ENCODE peak calls at places on chromosomes 2 and 18, in four cellular contexts. N is GM12878, Q is HepG2, P is K562. V is an unnamed sample.

GRCh38 chr2:218284106-218284811 is 8.0 kb downstream of the TMBIM1 start:
- DNase-seq in N (no peak), Q (no peak), P (peak), V (no peak)

GRCh38 chr2:9002637-9003365 is 683 bp downstream of the MBOAT2 start:
- DNase-seq in N (no peak), Q (no peak), P (peak), V (peak)

GRCh38 chr2:41836944-41837343 is 210.9 kb upstream of the PKDCC start:
- DNase-seq in N (no peak), Q (no peak), P (peak), V (peak)

GRCh38 chr2:37436324-37436723 is 91.9 kb downstream of the QPCT start:
- DNase-seq in N (no peak), Q (no peak), P (no peak), V (no peak)

GRCh38 chr2:216565946-216566345 is 67.3 kb upstream of the IGFBP2 start:
- DNase-seq in N (no peak), Q (peak), P (no peak), V (no peak)

GRCh38 chr2:50333501-50334228 is 698.3 kb downstream of the NRXN1 start:
- DNase-seq in N (no peak), Q (no peak), P (no peak), V (no peak)

GRCh38 chr2:226131299-226131784 is 668.3 kb downstream of the IRS1 start:
- DNase-seq in N (no peak), Q (no peak), P (no peak), V (no peak)

GRCh38 chr2:2836343-2837070 is 505.4 kb upstream of the MYT1L start:
- DNase-seq in N (no peak), Q (no peak), P (no peak), V (no peak)

GRCh38 chr18:55206941-55207340 is 247.7 kb upstream of the CCDC68 start:
- DNase-seq in N (no peak), Q (no peak), P (no peak), V (no peak)

GRCh38 chr2:126681505-126681904 is 25.5 kb downstream of the GYPC start:
- DNase-seq in N (no peak), Q (no peak), P (no peak), V (no peak)

GRCh38 chr2:240622631-240623235 is 2.5 kb upstream of the GPR35 start:
- DNase-seq in N (no peak), Q (no peak), P (no peak), V (no peak)

GRCh38 chr2:46984034-46984433 is 68.4 kb upstream of the MCFD2 start:
- DNase-seq in N (no peak), Q (no peak), P (no peak), V (no peak)

GRCh38 chr2:183010112-183010511 is 28.1 kb downstream of the NCKAP1 start:
- DNase-seq in N (no peak), Q (no peak), P (peak), V (peak)

GRCh38 chr2:240584486-240585031 is 2.0 kb upstream of the CAPN10 start:
- DNase-seq in N (peak), Q (peak), P (peak), V (peak)

GRCh38 chr18:55136864-55137263 is 177.6 kb upstream of the CCDC68 start:
- DNase-seq in N (no peak), Q (no peak), P (no peak), V (no peak)

GRCh38 chr2:233387225-233387624 is 32.9 kb downstream of the DGKD start:
- DNase-seq in N (no peak), Q (no peak), P (no peak), V (no peak)

GRCh38 chr18:10995576-10995975 is 153.8 kb downstream of the PIEZO2 start:
- DNase-seq in N (no peak), Q (no peak), P (no peak), V (no peak)

GRCh38 chr18:12843420-12844346 is 40.4 kb downstream of the PTPN2 start:
- DNase-seq in N (no peak), Q (no peak), P (peak), V (peak)

GRCh38 chr2:100173907-100174525 is 31.6 kb upstream of the AFF3 start:
- DNase-seq in N (no peak), Q (no peak), P (no peak), V (no peak)

GRCh38 chr2:237259201-237259600 is 154.8 kb downstream of the COL6A3 start:
- DNase-seq in N (no peak), Q (no peak), P (no peak), V (no peak)

GRCh38 chr2:156322681-156323211 is 9.8 kb downstream of the NR4A2 start:
- DNase-seq in N (no peak), Q (no peak), P (no peak), V (peak)

GRCh38 chr2:216108310-216108966 is 710 bp upstream of the XRCC5 start:
- DNase-seq in N (no peak), Q (peak), P (peak), V (peak)

GRCh38 chr2:109663721-109664120 is 49.6 kb downstream of the SOWAHC start:
- DNase-seq in N (no peak), Q (peak), P (no peak), V (no peak)

GRCh38 chr2:158211516-158211915 is 109.8 kb downstream of the UPP2 start:
- DNase-seq in N (no peak), Q (no peak), P (no peak), V (no peak)

GRCh38 chr18:35289293-35290069 is 548 bp downstream of the ZSCAN30 start:
- DNase-seq in N (no peak), Q (peak), P (peak), V (peak)

GRCh38 chr2:124426630-124427029 is 401.5 kb downstream of the CNTNAP5 start:
- DNase-seq in N (no peak), Q (no peak), P (no peak), V (no peak)

GRCh38 chr2:45951025-45951737 is 299.7 kb downstream of the PRKCE start:
- DNase-seq in N (no peak), Q (no peak), P (no peak), V (no peak)

GRCh38 chr2:48715956-48716355 is 39.6 kb downstream of the LHCGR start:
- DNase-seq in N (no peak), Q (no peak), P (no peak), V (no peak)

GRCh38 chr2:52416340-52416739 is 1351.3 kb upstream of the CHAC2 start:
- DNase-seq in N (no peak), Q (no peak), P (no peak), V (peak)

GRCh38 chr2:33126973-33127372 is 180.2 kb downstream of the LTBP1 start:
- DNase-seq in N (no peak), Q (no peak), P (no peak), V (no peak)

GRCh38 chr2:33021542-33022259 is 74.9 kb downstream of the LTBP1 start:
- DNase-seq in N (no peak), Q (no peak), P (peak), V (peak)

GRCh38 chr2:194550702-194551101 is 1106.3 kb upstream of the SLC39A10 start:
- DNase-seq in N (no peak), Q (no peak), P (no peak), V (no peak)

GRCh38 chr2:207223051-207223450 is 57.3 kb upstream of the KLF7 start:
- DNase-seq in N (peak), Q (no peak), P (no peak), V (no peak)

GRCh38 chr18:55054591-55054990 is 95.3 kb upstream of the CCDC68 start:
- DNase-seq in N (no peak), Q (no peak), P (no peak), V (no peak)

GRCh38 chr2:240250985-240251847 is 110.8 kb upstream of the OTOS start:
- DNase-seq in N (no peak), Q (peak), P (peak), V (peak)

GRCh38 chr2:1674766-1675397 is 69.4 kb downstream of the PXDN start:
- DNase-seq in N (no peak), Q (no peak), P (no peak), V (no peak)

GRCh38 chr2:14828223-14828622 is 195.7 kb downstream of the LRATD1 start:
- DNase-seq in N (no peak), Q (no peak), P (no peak), V (no peak)

GRCh38 chr2:25358249-25358815 is 16.6 kb upstream of the DNMT3A start:
- DNase-seq in N (no peak), Q (no peak), P (no peak), V (no peak)
- TF ChIP-seq JUNB in N (no peak), Q (no peak), P (no peak), V (no peak)

DNA sequence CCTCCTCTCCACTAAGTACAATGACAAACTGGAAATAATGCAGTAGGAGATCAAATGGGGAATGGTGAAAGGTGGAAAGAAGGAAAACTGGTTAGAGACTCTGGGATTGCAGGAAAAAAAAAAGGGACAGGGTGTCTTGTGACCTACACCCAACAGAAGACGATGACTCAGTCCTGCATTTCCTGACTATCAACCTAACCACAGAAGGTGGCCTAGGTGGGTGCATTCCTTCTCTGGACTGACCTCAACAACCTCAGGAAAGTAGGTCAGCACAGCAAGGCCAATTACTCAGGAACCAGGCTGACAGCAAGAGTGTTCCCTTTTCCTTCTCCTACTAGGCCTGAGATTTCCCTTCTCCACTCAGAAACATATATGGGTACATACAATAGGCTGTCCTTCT is 1386.4 kb upstream of the ZEB2 start:
- DNase-seq in N (no peak), Q (peak), P (peak), V (peak)
- TF ChIP-seq CREB1 in N (no peak), Q (no peak), P (no peak), V (no peak)

GRCh38 chr18:57837917-57838548 is 34.9 kb upstream of the ATP8B1 start:
- DNase-seq in N (peak), Q (no peak), P (no peak), V (no peak)
- TF ChIP-seq JUNB in N (peak), Q (no peak), P (no peak), V (no peak)

DNA sequence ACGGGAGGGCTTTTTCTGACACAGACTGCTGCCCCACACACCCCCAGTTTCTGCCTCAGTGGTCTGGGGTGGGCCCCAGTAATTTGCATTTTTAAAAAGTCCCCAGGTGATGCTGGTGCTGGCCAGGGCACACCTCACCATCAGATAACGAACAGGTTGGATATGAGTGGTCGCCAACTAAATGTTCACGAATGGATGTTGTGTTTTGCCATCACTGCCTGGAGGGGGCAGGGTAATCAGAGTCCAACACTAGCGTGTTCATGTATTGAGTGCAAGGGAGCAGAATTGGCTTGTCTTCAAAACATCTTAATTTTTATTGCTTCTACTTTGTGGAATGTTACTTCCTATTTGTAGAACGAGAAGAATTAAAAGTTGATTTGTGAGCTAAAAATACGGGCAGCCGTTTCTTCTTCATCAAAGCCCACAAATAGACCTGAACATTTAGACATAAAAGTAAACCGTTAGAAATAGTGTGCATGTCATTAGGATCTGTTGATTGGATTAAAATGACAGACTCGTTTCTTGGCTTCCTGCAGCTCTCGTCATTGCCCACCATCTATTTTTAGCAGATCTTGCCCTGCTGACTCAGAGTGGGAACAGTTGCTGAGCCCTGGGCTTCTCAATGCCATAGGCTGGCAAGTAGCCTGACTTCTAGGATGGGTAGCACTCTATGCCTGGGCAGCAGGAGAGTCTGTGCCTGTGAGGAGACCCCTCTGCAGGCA is 45.2 kb downstream of the NCK2 start:
- DNase-seq in N (peak), Q (no peak), P (no peak), V (no peak)
- TF ChIP-seq CREB1 in N (no peak), Q (no peak), P (no peak), V (no peak)

GRCh38 chr18:46917108-46917807 is at the start of the genes KATNAL2 and PIAS2:
- DNase-seq in N (no peak), Q (peak), P (peak), V (peak)

GRCh38 chr18:46915800-46916550 is 1.3 kb downstream of the PIAS2 start:
- DNase-seq in N (no peak), Q (no peak), P (no peak), V (no peak)

GRCh38 chr18:46920067-46920466 is 2.7 kb downstream of the KATNAL2 start:
- DNase-seq in N (no peak), Q (no peak), P (no peak), V (no peak)

GRCh38 chr18:46916551-46917107 is 678 bp downstream of the PIAS2 start:
- DNase-seq in N (no peak), Q (peak), P (peak), V (no peak)

GRCh38 chr18:46917808-46918600 is 602 bp downstream of the KATNAL2 start:
- DNase-seq in N (no peak), Q (no peak), P (peak), V (peak)
- TF ChIP-seq JUNB in N (no peak), Q (no peak), P (no peak), V (no peak)

DNA sequence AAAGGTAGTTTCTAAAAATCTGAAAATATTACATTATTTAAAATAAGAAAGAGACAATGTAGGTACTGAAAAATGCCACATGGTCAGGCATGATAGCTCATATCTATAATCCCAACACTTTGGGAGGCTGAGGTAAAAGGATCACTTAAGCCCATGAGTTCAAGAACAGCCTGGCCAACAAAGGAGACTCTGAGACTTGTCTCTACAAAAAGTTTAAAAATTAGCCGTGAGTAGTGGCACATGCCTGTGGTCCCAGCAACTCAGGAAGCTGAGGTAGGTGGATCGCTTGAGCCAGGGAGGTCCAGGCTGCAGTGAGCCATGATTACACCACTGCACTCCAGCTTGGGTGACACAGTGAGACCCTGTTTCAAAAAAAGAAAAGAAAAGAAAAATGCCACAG is 21.8 kb downstream of the ATAD2B start:
- DNase-seq in N (no peak), Q (peak), P (peak), V (no peak)
- TF ChIP-seq CREB1 in N (no peak), Q (no peak), P (no peak), V (no peak)

GRCh38 chr2:231068525-231069222 is 12.0 kb downstream of the PSMD1 start:
- DNase-seq in N (no peak), Q (peak), P (peak), V (no peak)
- TF ChIP-seq JUNB in N (no peak), Q (no peak), P (no peak), V (no peak)

V was measured in GM23338.